ENCODE peak calls at places on chromosomes 6 and 20, in four cellular contexts. O is mucosa of descending colon, J is hepatocyte, M is thoracic aorta. K is an unnamed sample. For H3K4me1, the result is how much of the 10 kb centered on the place peaks cover.

GRCh38 chr6:24680582-24680981 is 13.7 kb downstream of the ACOT13 start:
- DNase-seq in J (no peak), O (no peak), M (no peak), K (no peak)

GRCh38 chr6:157885211-157885788 is 62.3 kb downstream of the SNX9 start:
- DNase-seq in O (no peak), M (no peak), J (no peak), K (no peak)

GRCh38 chr6:152680151-152680550 is 17.5 kb upstream of the MYCT1 start:
- DNase-seq in O (no peak), J (no peak), M (no peak), K (no peak)

GRCh38 chr6:145929037-145929633 is 35.0 kb downstream of the SHPRH start:
- DNase-seq in J (peak), O (no peak), M (no peak), K (no peak)

GRCh38 chr20:6562111-6562510 is 205.4 kb upstream of the BMP2 start:
- DNase-seq in J (peak), M (no peak), O (no peak), K (no peak)

GRCh38 chr6:154989457-154989856 is 5.7 kb upstream of the TIAM2 start:
- DNase-seq in M (no peak), O (no peak), J (no peak), K (no peak)

GRCh38 chr6:130783416-130784107 is 43.6 kb upstream of the SMLR1 start:
- DNase-seq in M (no peak), O (no peak), J (no peak), K (no peak)

GRCh38 chr20:50848341-50848808 is 53.5 kb downstream of the BCAS4 start:
- DNase-seq in J (no peak), M (peak), O (no peak), K (no peak)

GRCh38 chr6:90544741-90545140 is 42.1 kb downstream of the MAP3K7 start:
- DNase-seq in O (no peak), J (no peak), M (no peak), K (no peak)

GRCh38 chr6:90537723-90538407 is 49.0 kb downstream of the MAP3K7 start:
- DNase-seq in M (no peak), O (no peak), J (no peak), K (no peak)

GRCh38 chr6:90544085-90544484 is 42.8 kb downstream of the MAP3K7 start:
- DNase-seq in J (no peak), O (no peak), M (no peak), K (no peak)

GRCh38 chr6:90538651-90539050 is 48.2 kb downstream of the MAP3K7 start:
- DNase-seq in M (no peak), J (peak), O (no peak), K (no peak)

GRCh38 chr6:90541221-90541620 is 45.7 kb downstream of the MAP3K7 start:
- DNase-seq in M (no peak), J (no peak), O (no peak), K (no peak)
- H3K4me1 ChIP-seq in M (under half), J (under half), O (under half), K (under half)

DNA sequence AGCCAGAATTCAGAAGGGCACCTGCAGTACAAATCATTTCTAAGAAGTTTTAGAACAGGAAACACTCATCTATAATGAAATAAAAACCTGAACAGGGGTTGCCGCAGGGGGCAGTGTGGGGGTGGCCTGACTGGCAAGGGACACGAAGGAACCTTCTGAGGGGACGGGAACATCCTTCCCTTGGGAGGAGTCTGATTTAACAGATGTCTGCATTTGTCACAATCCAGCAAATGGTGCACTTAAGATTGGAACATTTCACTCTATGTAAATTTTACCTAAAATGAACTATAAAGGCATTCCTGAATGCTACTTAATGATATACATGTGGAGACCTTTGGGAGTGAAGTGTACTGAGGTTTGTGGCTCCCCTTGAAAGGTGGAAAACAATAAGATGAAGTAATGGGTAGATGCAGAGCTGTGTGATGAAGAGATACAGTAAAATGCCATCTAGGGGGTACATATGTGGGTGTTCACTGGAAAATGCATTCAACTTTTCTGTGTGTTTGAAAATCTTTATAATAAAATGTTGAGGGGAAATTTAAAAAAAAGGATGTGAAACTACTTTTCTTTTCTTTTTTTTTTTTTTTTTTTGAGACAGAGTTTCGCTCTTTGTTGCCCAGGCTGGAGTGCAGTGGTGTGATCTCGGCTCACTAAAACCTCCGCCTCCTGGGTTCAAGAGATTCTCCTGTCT is 89.5 kb downstream of the SNX5 start:
- DNase-seq in J (no peak), M (no peak), O (peak), K (no peak)
- TF ChIP-seq CTCF in J (no peak), M (no peak), O (no peak), K (no peak)

GRCh38 chr6:30678964-30679726 is 6.3 kb upstream of the DHX16 start:
- DNase-seq in M (no peak), O (peak), J (peak), K (peak)

GRCh38 chr6:30672445-30673253 is at the start of gene DHX16:
- DNase-seq in M (peak), O (peak), J (peak), K (peak)

GRCh38 chr6:30681696-30682180 is 4.7 kb downstream of the PPP1R18 start:
- DNase-seq in J (no peak), M (no peak), O (no peak), K (no peak)

GRCh38 chr6:30679765-30680535 is 6.5 kb downstream of the PPP1R18 start:
- DNase-seq in J (no peak), O (no peak), M (no peak), K (no peak)

DNA sequence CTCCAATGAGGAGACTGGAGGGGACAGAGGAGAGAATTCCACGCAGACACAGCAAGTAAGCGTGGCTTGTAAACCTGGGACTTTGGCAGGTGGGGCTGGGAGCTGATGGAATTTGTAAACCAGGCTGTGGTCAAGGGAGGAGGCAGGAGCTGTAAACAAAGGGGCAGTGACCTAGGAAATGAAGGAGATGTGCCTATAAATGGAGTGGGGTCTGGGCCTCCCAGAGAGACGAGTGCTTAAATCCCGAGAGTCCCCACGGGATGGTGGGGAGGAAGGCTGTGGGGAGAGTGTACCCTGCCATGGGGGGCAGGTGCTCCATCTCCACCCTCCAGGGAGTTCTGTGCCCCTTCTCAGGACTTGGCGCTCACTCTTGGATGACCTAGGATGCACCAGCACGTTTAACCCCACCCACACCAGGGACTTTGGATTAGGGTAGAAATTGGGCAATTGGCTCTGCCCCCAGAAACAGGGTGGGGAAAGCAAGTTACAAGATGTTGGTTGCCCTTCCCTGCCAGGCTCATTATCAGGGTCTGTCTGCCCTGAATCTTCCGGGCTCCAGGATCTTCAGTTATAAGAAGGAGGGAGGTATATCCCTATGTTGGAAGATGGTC is 4.0 kb upstream of the DHX16 start:
- DNase-seq in O (no peak), M (no peak), J (no peak), K (no peak)
- H3K4me1 ChIP-seq in O (under half), M (under half), J (under half), K (under half)

DNA sequence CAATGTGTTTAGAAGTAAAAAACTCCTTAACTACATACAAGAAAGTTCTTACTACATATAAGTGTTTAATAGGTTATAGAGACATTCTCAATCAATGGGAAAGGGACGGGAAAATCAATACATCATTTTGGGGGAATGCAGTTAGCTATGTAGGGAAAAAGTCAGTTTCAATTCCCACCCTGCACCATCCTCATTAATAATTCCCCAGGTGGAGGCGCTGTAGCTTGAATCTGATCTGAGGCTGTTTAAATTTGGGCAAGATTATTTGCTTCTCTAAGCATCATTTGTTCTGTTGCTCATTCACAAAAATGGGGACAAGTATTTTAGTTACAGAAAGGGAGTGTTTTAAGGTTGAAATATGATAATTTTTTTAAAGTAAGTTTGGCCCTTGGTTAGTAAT is 19.1 kb downstream of the OLIG3 start:
- DNase-seq in M (no peak), J (no peak), O (no peak), K (no peak)
- TF ChIP-seq CTCF in M (no peak), J (no peak), O (no peak), K (no peak)

DNA sequence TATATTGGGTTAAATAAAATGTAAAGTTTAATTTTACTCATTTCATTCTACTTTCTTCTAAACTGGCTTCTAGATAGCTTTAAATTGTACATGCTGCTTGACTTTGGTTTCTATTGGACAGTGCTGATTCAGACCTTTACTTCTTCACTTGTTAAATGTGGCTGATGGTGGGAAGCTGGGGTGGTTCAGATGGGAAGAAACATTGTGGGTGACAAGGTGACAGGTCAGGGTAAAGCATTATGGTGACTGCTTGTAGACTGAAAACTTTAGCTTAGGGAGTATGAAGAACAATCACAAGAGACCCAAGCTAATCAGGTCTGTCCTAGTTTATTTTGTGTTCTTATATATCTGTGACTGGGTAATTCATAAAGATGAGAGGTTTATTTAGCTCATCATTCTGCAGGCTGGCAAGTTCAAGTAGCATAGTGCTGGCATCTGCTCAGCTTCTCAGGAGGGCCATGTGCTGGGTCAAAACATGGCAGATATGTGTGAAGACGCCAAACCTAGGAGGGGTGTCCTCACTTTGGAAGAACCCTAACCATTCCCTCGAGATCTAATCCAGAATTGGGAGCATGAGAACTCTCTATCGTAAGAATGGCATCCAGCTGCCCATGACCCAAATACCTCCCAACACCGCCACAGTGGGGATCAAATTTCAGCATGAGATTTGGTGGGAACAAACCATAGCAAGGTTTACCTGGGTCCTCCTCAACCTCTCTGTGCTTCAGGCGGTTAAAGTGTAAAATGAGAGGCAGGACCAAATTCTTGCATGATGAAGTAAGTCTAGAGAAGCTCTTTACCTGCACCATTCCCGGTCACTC is 102.8 kb downstream of the FYN start:
- DNase-seq in O (no peak), J (no peak), M (no peak), K (no peak)
- H3K4me1 ChIP-seq in O (under half), J (under half), M (under half), K (under half)

GRCh38 chr20:44109951-44110361 is 77.0 kb downstream of the JPH2 start:
- DNase-seq in J (no peak), O (no peak), M (no peak), K (no peak)
- TF ChIP-seq CTCF in J (peak), O (no peak), M (no peak), K (no peak)

GRCh38 chr6:125824946-125825786 is 34.4 kb downstream of the NCOA7 start:
- DNase-seq in J (no peak), M (no peak), O (no peak), K (no peak)
- H3K4me1 ChIP-seq in J (under half), M (under half), O (under half), K (under half)

GRCh38 chr6:107729098-107729497 is 95.0 kb downstream of the SCML4 start:
- DNase-seq in J (no peak), M (no peak), O (no peak), K (no peak)
- TF ChIP-seq CTCF in J (no peak), M (no peak), O (no peak), K (no peak)

GRCh38 chr6:156791261-156791850 is 14.2 kb downstream of the ARID1B start:
- DNase-seq in O (no peak), J (peak), M (no peak), K (no peak)
- H3K4me1 ChIP-seq in O (under half), J (under half), M (half or more), K (half or more)